ENCODE peak calls at places on chromosome 12, in seven cellular contexts. I is NCI-H774; P is germinal center; Y is right lobe of liver; N is epithelial cell of prostate; V is C1 segment of cervical spinal cord; T is stimulated activated CD8-positive, alpha-beta memory T cell treated with anti-CD3 and anti-CD28 coated beads, Interleukin-4, amount 100 ng/mL, for 24 hours. R is an unnamed sample.

GRCh38 chr12:123102381-123102780 is 48.5 kb downstream of the PITPNM2 start:
- DNase-seq in I (no peak), P (no peak), Y (no peak), N (no peak), V (no peak), T (no peak), R (no peak)

GRCh38 chr12:130249376-130249775 is 87.1 kb downstream of the FZD10 start:
- DNase-seq in I (no peak), P (no peak), Y (no peak), N (no peak), V (no peak), T (no peak), R (no peak)

GRCh38 chr12:75913502-75914110 is 118.0 kb downstream of the PHLDA1 start:
- DNase-seq in I (peak; percentile 9), P (no peak), Y (no peak), N (no peak), V (no peak), T (peak; percentile 36), R (no peak)

GRCh38 chr12:84814664-84815245 is 97.8 kb downstream of the SLC6A15 start:
- DNase-seq in I (no peak), P (no peak), Y (no peak), N (no peak), V (no peak), T (no peak), R (no peak)

GRCh38 chr12:79933580-79934264 is 1.2 kb downstream of the PPP1R12A start:
- DNase-seq in I (no peak), P (peak; percentile 12), Y (no peak), N (no peak), V (no peak), T (no peak), R (no peak)

GRCh38 chr12:56080556-56081138 is 682 bp downstream of the ERBB3 start:
- DNase-seq in I (no peak), P (no peak), Y (peak; percentile 92), N (no peak), V (no peak), T (no peak), R (no peak)

GRCh38 chr12:132707241-132707640 is 3.4 kb upstream of the PGAM5 start:
- DNase-seq in I (no peak), P (no peak), Y (no peak), N (no peak), V (no peak), T (no peak), R (no peak)

GRCh38 chr12:53378222-53378621 is 1.8 kb upstream of the SP1 start:
- DNase-seq in I (no peak), P (no peak), Y (peak; percentile 32), N (no peak), V (no peak), T (no peak), R (no peak)

GRCh38 chr12:65891987-65892481 is 67.8 kb downstream of the HMGA2 start:
- DNase-seq in I (no peak), P (no peak), Y (no peak), N (peak; percentile 86), V (peak; percentile 14), T (no peak), R (no peak)

GRCh38 chr12:131591714-131592709 is 118.9 kb upstream of the SFSWAP start:
- DNase-seq in I (no peak), P (no peak), Y (no peak), N (no peak), V (no peak), T (no peak), R (no peak)

GRCh38 chr12:20631711-20632110 is 63.4 kb upstream of the SLCO1C1 start:
- DNase-seq in I (no peak), P (no peak), Y (no peak), N (no peak), V (no peak), T (no peak), R (no peak)

GRCh38 chr12:6205144-6205539 is 4.9 kb downstream of the CD9 start:
- DNase-seq in I (no peak), P (no peak), Y (no peak), N (no peak), V (no peak), T (no peak), R (no peak)

GRCh38 chr12:132162508-132163031 is 18.3 kb downstream of the NOC4L start:
- DNase-seq in I (no peak), P (no peak), Y (peak; percentile 70), N (no peak), V (no peak), T (no peak), R (no peak)

R was measured in SHP77.